ENCODE peak calls at places on chromosomes 11 and 22, in six cellular contexts. J is PC-9; I is CD4-positive, CD25-positive, alpha-beta regulatory T cell; F is upper lobe of right lung; L is IMR-90; B is GM23338. A is an unnamed sample. For H3K4me1, the result is how much of the 10 kb centered on the place peaks cover.

GRCh38 chr11:96061094-96061493 is 137.2 kb upstream of the MTMR2 start:
- DNase-seq in L (no peak), F (no peak), J (no peak), B (no peak), I (no peak), A (no peak)

GRCh38 chr11:72721689-72722049 is 30.5 kb downstream of the ARAP1 start:
- DNase-seq in I (no peak), L (no peak), B (no peak), J (peak), F (peak), A (no peak)

GRCh38 chr22:38272373-38273134 is at the start of gene TMEM184B:
- DNase-seq in I (peak), B (peak), J (peak), L (peak), F (peak), A (peak)

GRCh38 chr11:42595856-42596255 is 715.9 kb upstream of the API5 start:
- DNase-seq in L (no peak), I (no peak), B (peak), F (no peak), J (no peak), A (no peak)

GRCh38 chr11:122706689-122707088 is 51.2 kb downstream of the UBASH3B start:
- DNase-seq in B (no peak), J (no peak), F (no peak), I (no peak), L (peak), A (no peak)

GRCh38 chr11:131217313-131218297 is 152.8 kb upstream of the NTM start:
- DNase-seq in I (no peak), B (peak), F (no peak), L (peak), J (no peak), A (no peak)

GRCh38 chr22:46881373-46882118 is 119.1 kb downstream of the TBC1D22A start:
- DNase-seq in F (no peak), B (no peak), I (no peak), L (peak), J (no peak), A (no peak)

GRCh38 chr11:75796091-75796435 is 18.9 kb upstream of the UVRAG start:
- DNase-seq in L (no peak), J (no peak), F (no peak), I (no peak), B (no peak), A (no peak)

GRCh38 chr22:50314455-50315288 is 7.2 kb upstream of the PLXNB2 start:
- DNase-seq in J (peak), F (peak), B (peak), L (no peak), I (peak), A (peak)

GRCh38 chr11:29333993-29334780 is 682.6 kb downstream of the KCNA4 start:
- DNase-seq in I (no peak), B (peak), J (no peak), F (no peak), L (peak), A (no peak)

GRCh38 chr11:78050964-78051831 is 12.5 kb upstream of the THRSP start:
- DNase-seq in I (no peak), F (no peak), B (peak), J (peak), L (peak), A (no peak)

GRCh38 chr11:10730151-10730550 is 20.9 kb upstream of the CTR9 start:
- DNase-seq in I (no peak), J (no peak), B (no peak), L (no peak), F (no peak), A (no peak)

GRCh38 chr22:50281384-50281760 is 11.2 kb upstream of the MAPK11 start:
- DNase-seq in B (no peak), J (no peak), I (no peak), F (no peak), L (no peak), A (no peak)

GRCh38 chr22:29813126-29813525 is 24.9 kb downstream of the ASCC2 start:
- DNase-seq in I (no peak), J (no peak), B (no peak), F (no peak), L (no peak), A (no peak)

GRCh38 chr11:342328-342727 is 21.7 kb upstream of the IFITM3 start:
- DNase-seq in J (no peak), I (no peak), B (no peak), F (no peak), L (no peak), A (no peak)

GRCh38 chr22:39520874-39521857 is 804 bp downstream of the ATF4 start:
- DNase-seq in B (peak), J (peak), I (peak), F (peak), L (peak), A (peak)

GRCh38 chr11:96037267-96037990 is 113.5 kb upstream of the MTMR2 start:
- DNase-seq in F (no peak), L (no peak), B (no peak), J (peak), I (no peak), A (no peak)

GRCh38 chr11:76185931-76186401 is 20.3 kb downstream of the WNT11 start:
- DNase-seq in J (no peak), B (no peak), L (no peak), F (peak), I (no peak), A (no peak)

GRCh38 chr11:74925281-74925680 is 23.6 kb downstream of the XRRA1 start:
- DNase-seq in F (no peak), L (peak), B (no peak), J (no peak), I (no peak), A (no peak)

GRCh38 chr11:86160546-86161149 is 83.9 kb upstream of the EED start:
- DNase-seq in I (no peak), F (no peak), B (no peak), J (peak), L (peak), A (no peak)

GRCh38 chr22:26648011-26648497 is 9.3 kb upstream of the MIAT start:
- DNase-seq in B (peak), L (no peak), I (no peak), F (no peak), J (no peak), A (peak)

GRCh38 chr22:23182289-23183106 is 2.2 kb downstream of the BCR start:
- DNase-seq in B (peak), I (no peak), J (peak), L (peak), F (no peak), A (no peak)

GRCh38 chr11:74840486-74840885 is 91.8 kb downstream of the RNF169 start:
- DNase-seq in I (no peak), J (no peak), L (no peak), F (no peak), B (no peak), A (no peak)

GRCh38 chr11:100105605-100106358 is 581.3 kb upstream of the ARHGAP42 start:
- DNase-seq in J (no peak), F (no peak), B (no peak), L (no peak), I (no peak), A (no peak)

GRCh38 chr11:45610627-45611026 is 54.8 kb downstream of the CHST1 start:
- DNase-seq in F (no peak), J (no peak), L (no peak), I (no peak), B (no peak), A (no peak)

GRCh38 chr11:105177658-105178057 is 38.1 kb upstream of the CARD18 start:
- DNase-seq in I (no peak), F (no peak), L (peak), B (no peak), J (no peak), A (no peak)

GRCh38 chr11:64313491-64314145 is 3.7 kb downstream of the TRMT112 start:
- DNase-seq in I (no peak), J (no peak), F (peak), L (no peak), B (no peak), A (no peak)
- H3K27ac ChIP-seq in I (no peak), J (no peak), F (peak), L (no peak), B (no peak), A (peak)

GRCh38 chr11:65433657-65434056 is 11.1 kb downstream of the NEAT1 start:
- DNase-seq in L (peak), I (no peak), J (no peak), B (no peak), F (no peak), A (peak)
- H3K4me1 ChIP-seq in L (under half), I (under half), J (under half), B (under half), F (half or more), A (under half)

GRCh38 chr11:68905421-68906360 is 2.0 kb downstream of the IGHMBP2 start:
- DNase-seq in I (no peak), B (peak), L (no peak), F (no peak), J (peak), A (no peak)
- H3K4me3 ChIP-seq in I (peak), B (no peak), L (no peak), F (no peak), J (peak), A (no peak)

DNA sequence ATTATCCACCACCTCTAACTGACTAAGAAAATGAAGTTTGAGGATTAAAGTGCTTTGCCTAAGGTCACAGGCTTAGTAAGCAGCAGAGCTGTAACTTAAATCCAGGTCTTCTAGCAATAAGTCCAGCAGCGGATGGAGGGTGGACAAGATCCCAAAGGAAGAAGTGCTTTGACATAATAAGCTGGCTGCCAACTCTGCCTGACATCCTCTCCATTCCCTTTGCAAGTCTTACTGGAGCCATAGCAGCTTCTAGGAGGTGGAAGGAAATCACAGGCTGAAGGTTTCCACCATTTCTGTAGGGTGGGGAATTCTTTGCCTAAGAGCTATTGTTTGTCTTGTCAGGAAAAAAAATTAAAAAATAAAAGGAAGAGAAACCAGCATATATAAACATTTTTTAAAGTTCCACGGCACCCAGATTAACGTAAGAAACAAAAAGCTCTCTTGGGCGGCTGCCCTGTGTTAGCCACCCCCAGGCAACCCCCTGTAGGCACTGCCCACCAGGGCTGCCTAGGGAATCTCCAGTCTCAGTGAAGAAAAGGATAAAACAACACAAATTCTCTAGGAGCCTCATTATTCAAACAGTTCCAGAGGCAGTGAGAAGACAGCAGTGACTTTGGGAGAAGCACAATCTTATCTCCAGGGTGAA is 380.7 kb upstream of the CADM1 start:
- DNase-seq in J (no peak), F (no peak), B (no peak), I (no peak), L (no peak), A (no peak)
- H3K27ac ChIP-seq in J (no peak), F (no peak), B (no peak), I (no peak), L (no peak), A (no peak)

DNA sequence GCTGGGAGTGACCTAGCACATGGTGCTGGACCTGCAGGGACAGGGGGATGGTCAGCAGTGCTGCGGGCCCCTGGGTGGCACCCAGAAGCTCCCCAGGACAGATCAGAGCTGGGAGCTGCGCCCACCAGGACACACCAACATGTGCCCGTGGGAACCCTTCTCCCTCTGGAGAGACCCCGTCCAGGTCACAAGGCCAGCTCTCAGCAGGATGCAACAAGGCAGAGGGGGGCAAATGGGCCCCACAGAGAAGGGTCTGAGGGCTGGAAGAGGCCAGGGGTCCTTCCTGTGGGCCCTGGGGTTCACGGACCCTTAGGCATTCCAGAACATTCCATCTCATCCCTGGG is 6.2 kb downstream of the DUSP8 start:
- DNase-seq in I (no peak), B (no peak), F (no peak), J (no peak), L (no peak), A (no peak)
- H3K4me1 ChIP-seq in I (under half), B (under half), F (under half), J (under half), L (under half), A (under half)

GRCh38 chr11:108766596-108767173 is 101.8 kb downstream of the DDX10 start:
- DNase-seq in B (no peak), I (no peak), L (no peak), F (no peak), J (no peak), A (no peak)

GRCh38 chr11:108768964-108769363 is 104.1 kb downstream of the DDX10 start:
- DNase-seq in L (no peak), F (no peak), J (no peak), B (no peak), I (no peak), A (no peak)

GRCh38 chr11:108774037-108774436 is 109.2 kb downstream of the DDX10 start:
- DNase-seq in F (no peak), I (no peak), L (no peak), B (no peak), J (no peak), A (no peak)

DNA sequence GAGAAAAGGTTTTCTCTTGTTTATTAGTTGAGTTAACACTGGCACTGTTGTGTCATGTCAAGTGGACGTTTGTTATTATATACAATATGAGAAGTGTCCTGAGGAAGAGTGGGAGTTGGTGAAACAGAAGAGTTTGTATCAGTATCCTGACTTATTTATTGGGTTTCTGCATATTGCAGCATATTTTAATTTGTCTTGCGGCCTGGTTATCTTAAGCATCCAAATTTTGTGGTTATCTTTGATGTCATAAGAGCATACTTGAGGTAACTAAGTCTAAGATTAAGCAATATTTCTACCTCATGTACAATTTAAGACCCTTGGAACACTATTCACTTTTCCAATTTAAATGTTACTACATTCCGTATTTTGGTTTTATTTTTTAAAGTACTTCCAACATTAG is 103.5 kb downstream of the DDX10 start:
- DNase-seq in B (no peak), F (no peak), L (peak), J (no peak), I (no peak), A (no peak)
- H3K4me3 ChIP-seq in B (no peak), F (no peak), L (no peak), J (no peak), I (no peak), A (no peak)

DNA sequence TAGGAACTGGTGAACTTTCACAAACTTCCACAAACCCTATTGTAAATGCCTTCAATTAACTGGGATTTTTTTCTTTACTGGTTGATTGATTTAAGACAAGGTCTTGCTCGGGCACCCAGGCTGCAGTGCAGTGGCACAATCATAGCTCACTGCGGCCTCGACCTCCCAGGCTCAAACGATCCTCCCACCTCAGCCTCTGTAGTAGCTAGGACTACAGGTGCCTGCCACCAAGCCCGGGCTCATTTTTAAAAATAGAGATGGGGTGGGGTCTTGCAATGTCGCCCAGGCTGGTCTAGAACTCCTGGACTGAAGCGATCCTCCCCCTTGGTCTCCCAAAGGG is 35.7 kb upstream of the POLA2 start:
- DNase-seq in F (no peak), L (no peak), B (no peak), I (no peak), J (no peak), A (no peak)
- H3K27ac ChIP-seq in F (peak), L (no peak), B (no peak), I (no peak), J (no peak), A (no peak)

GRCh38 chr11:33317662-33318061 is 60.5 kb downstream of the HIPK3 start:
- DNase-seq in B (no peak), F (no peak), I (no peak), L (peak), J (no peak), A (no peak)
- H3K4me1 ChIP-seq in B (under half), F (under half), I (under half), L (under half), J (under half), A (under half)

DNA sequence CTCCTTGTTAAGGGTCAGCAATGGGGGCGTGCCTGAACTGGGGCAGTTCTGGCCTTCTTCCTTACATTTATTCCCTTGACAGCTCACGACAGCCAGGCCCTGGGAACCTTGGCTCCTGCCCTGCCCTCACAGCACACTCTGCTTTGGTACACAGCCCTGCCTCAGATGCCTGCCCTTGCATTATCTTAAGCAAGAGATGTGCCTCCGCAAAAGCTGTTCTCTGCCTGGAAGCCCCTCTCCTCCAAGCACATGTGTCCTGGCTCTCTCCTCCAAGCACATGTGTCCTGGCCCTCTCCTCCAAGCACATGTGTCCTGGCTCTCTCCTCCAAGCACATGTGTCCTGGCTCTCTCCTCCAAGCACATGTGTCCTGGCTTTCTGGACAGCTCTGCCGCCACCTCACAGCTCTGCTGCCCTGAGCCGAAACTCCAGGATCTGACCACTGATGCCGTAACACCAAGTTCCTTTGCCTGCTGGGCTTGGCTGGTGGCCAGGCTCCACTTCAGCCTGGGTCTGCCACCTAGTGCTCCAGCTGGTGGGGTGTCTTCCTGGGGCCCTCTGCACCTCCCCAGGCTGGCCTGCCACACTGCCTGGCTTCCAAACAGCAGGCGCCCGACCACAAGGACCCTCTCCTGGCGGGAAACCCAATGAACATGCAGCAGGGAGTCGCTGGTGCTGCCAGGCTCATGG is 53.1 kb downstream of the SCUBE1 start:
- DNase-seq in B (no peak), J (no peak), F (peak), I (no peak), L (peak), A (peak)
- H3K4me3 ChIP-seq in B (no peak), J (no peak), F (peak), I (no peak), L (no peak), A (no peak)

A was measured in Peyer's patch.